ENCODE peak calls at places on chromosome 19, in nine cellular contexts. Q is GM23248; H is CD8-positive, alpha-beta T cell; V is cardiac muscle cell; N is HCT116; Z is stomach; L is RWPE2; I is Karpas-422; C is psoas muscle. S is an unnamed sample.

GRCh38 chr19:43564800-43565199 is 10.5 kb downstream of the XRCC1 start:
- DNase-seq in Q (no peak), I (no peak), H (no peak), Z (no peak), L (no peak), C (no peak), N (no peak), V (no peak), S (no peak)

GRCh38 chr19:19627442-19627715 is 641 bp downstream of the LPAR2 start:
- DNase-seq in V (no peak), H (peak; percentile 55), C (no peak), Q (no peak), Z (no peak), N (no peak), L (no peak), I (no peak), S (no peak)

GRCh38 chr19:8224394-8225145 is 15.4 kb downstream of the CERS4 start:
- DNase-seq in L (no peak), C (peak; percentile 68), H (no peak), I (no peak), Z (no peak), V (peak; percentile 30), Q (peak; percentile 44), N (no peak), S (no peak)

GRCh38 chr19:49224856-49225255 is 67.3 kb downstream of the TRPM4 start:
- DNase-seq in I (peak; percentile 83), Q (peak; percentile 79), Z (peak; percentile 71), V (peak; percentile 67), H (no peak), N (peak; percentile 61), L (peak; percentile 71), C (peak; percentile 37), S (no peak)

GRCh38 chr19:1131718-1132552 is 28.1 kb downstream of the GPX4 start:
- DNase-seq in I (peak; percentile 90), N (no peak), C (peak; percentile 89), Z (peak; percentile 92), L (no peak), Q (peak; percentile 99), H (peak; percentile 86), V (peak; percentile 94), S (peak; percentile 79)

GRCh38 chr19:41373993-41374392 is 2.3 kb upstream of the TMEM91 start:
- DNase-seq in N (no peak), V (peak; percentile 97), Z (peak; percentile 88), Q (peak; percentile 85), H (no peak), L (no peak), I (no peak), C (peak; percentile 83), S (peak; percentile 97)

GRCh38 chr19:2810141-2811091 is 9.3 kb upstream of the ZNF554 start:
- DNase-seq in I (no peak), N (no peak), H (no peak), C (no peak), Q (no peak), Z (no peak), L (peak; percentile 47), V (no peak), S (no peak)

GRCh38 chr19:2618611-2619010 is 83.9 kb downstream of the GNG7 start:
- DNase-seq in C (peak; percentile 60), Q (peak; percentile 75), I (peak; percentile 65), N (peak; percentile 62), H (peak; percentile 78), L (no peak), Z (peak; percentile 59), V (peak; percentile 59), S (no peak)

GRCh38 chr19:18339703-18340102 is 695 bp upstream of the PGPEP1 start:
- DNase-seq in Z (no peak), L (no peak), H (no peak), C (no peak), I (no peak), Q (peak; percentile 46), N (no peak), V (no peak), S (no peak)

GRCh38 chr19:54418030-54418929 is 3.0 kb downstream of the TTYH1 start:
- DNase-seq in L (no peak), H (no peak), C (no peak), V (peak; percentile 73), Z (no peak), N (no peak), I (no peak), Q (peak; percentile 52), S (no peak)

GRCh38 chr19:30895946-30896345 is 453.3 kb downstream of the TSHZ3 start:
- DNase-seq in Z (no peak), L (no peak), N (no peak), I (no peak), H (no peak), Q (no peak), V (no peak), C (no peak), S (no peak)

GRCh38 chr19:19540707-19541515 is 2.8 kb downstream of the CILP2 start:
- DNase-seq in L (peak; percentile 90), Q (peak; percentile 65), I (peak; percentile 91), C (no peak), H (peak; percentile 79), V (peak; percentile 35), N (peak; percentile 93), Z (peak; percentile 68), S (no peak)

GRCh38 chr19:5803752-5804515 is 933 bp upstream of the NRTN start:
- DNase-seq in C (peak; percentile 82), H (peak; percentile 92), N (peak; percentile 78), I (peak; percentile 98), L (peak; percentile 80), Q (peak; percentile 89), Z (peak; percentile 95), V (peak; percentile 91), S (peak; percentile 85)

GRCh38 chr19:46745521-46746280 is at the start of gene FKRP:
- DNase-seq in H (no peak), N (no peak), Q (peak; percentile 54), V (no peak), C (no peak), L (peak; percentile 61), Z (peak; percentile 32), I (peak; percentile 61), S (peak; percentile 45)

GRCh38 chr19:401836-402535 is 7.0 kb downstream of the C2CD4C start:
- DNase-seq in N (no peak), Q (peak; percentile 24), I (no peak), L (peak; percentile 33), V (no peak), Z (no peak), H (no peak), C (no peak), S (peak; percentile 25)

DNA sequence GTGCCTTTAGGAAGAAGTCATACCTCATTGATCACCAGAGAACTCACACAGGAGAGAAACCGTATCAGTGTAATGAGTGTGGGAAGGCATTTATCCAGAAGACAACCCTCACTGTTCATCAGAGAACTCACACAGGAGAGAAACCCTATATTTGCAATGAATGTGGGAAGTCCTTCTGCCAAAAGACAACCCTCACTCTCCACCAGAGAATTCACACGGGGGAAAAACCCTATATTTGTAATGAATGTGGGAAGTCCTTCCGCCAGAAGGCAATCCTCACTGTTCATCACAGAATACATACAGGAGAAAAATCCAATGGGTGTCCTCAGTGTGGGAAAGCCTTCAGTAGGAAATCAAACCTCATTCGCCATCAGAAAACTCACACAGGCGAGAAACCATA is 21.9 kb downstream of the ZNF382 start:
- DNase-seq in L (no peak), I (no peak), Q (no peak), H (no peak), C (no peak), V (no peak), N (no peak), Z (no peak), S (no peak)
- H3K9me3 ChIP-seq in L (peaks cover 22% of the 10 kb centered on the region), I (peaks cover 35% of the 10 kb centered on the region), Q (peaks cover 3% of the 10 kb centered on the region), H (peaks cover 60% of the 10 kb centered on the region), C (peaks cover 82% of the 10 kb centered on the region), V (peaks cover 17% of the 10 kb centered on the region), N (peaks cover 21% of the 10 kb centered on the region), Z (peaks cover 91% of the 10 kb centered on the region), S (peaks cover 52% of the 10 kb centered on the region)

DNA sequence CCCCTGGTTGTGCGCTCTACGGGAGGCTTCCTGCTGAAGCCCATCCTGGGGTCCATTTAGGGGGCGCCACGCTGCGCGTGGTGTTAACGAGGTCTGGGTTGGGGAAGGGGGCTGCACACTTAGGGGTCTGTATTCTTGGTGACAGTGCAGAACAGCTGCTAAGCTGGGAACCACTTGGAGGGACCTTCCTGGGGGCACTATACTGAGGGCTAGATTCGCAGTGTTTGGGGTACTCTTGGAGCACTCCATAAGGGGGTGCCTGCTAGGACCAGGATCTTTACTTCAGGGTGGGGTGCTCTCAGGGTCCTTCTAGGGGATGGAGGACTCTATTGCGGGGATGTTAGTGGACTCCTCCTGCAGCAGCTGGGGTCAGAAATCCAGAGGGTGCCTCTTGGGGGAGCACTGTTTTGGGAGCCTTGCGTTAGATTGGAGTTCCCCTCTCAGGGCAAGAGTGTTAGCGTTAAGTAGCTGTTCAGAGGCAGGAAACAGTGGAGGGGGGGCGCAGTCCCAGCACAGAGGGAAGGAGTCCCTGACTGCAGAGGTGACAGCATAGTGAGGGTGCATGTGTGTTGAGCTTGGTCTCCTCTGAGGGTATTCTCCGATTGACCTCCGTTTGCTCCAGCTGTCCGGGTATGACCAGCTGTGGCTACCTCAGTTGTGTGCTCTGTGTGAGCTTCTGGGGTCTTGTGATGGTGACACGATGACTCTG is 1.1 kb downstream of the PDE4A start:
- DNase-seq in C (no peak), I (no peak), V (no peak), Z (no peak), L (no peak), Q (no peak), H (peak; percentile 54), N (no peak), S (no peak)
- H3K4me1 ChIP-seq in C (peaks cover 18% of the 10 kb centered on the region), I (peaks cover 47% of the 10 kb centered on the region), V (peaks cover 15% of the 10 kb centered on the region), Z (peaks cover 77% of the 10 kb centered on the region), L (peaks cover 10% of the 10 kb centered on the region), Q (peaks cover 7% of the 10 kb centered on the region), H (peaks cover 70% of the 10 kb centered on the region), N (peaks cover 77% of the 10 kb centered on the region), S (peaks cover 15% of the 10 kb centered on the region)

GRCh38 chr19:51931921-51932320 is 4.6 kb downstream of the ZNF613 start:
- DNase-seq in Z (no peak), H (no peak), Q (no peak), N (no peak), C (no peak), I (no peak), L (no peak), V (no peak), S (no peak)

GRCh38 chr19:51927859-51928258 is 587 bp downstream of the ZNF613 start:
- DNase-seq in I (no peak), Q (no peak), V (no peak), C (no peak), L (no peak), Z (no peak), N (no peak), H (no peak), S (no peak)

GRCh38 chr19:51921949-51922348 is 5.3 kb upstream of the ZNF613 start:
- DNase-seq in Z (no peak), V (no peak), Q (no peak), H (no peak), N (no peak), I (no peak), L (no peak), C (no peak), S (no peak)

GRCh38 chr19:51926426-51926783 is 867 bp upstream of the ZNF613 start:
- DNase-seq in Z (no peak), I (no peak), L (no peak), V (no peak), H (no peak), N (no peak), C (no peak), Q (no peak), S (no peak)

GRCh38 chr19:51926784-51927741 is at the start of gene ZNF613:
- DNase-seq in L (peak; percentile 81), Z (peak; percentile 89), V (peak; percentile 97), C (peak; percentile 86), N (peak; percentile 94), I (peak; percentile 97), H (peak; percentile 85), Q (peak; percentile 96), S (peak; percentile 88)
- H3K9me3 ChIP-seq in L (peaks cover 11% of the 10 kb centered on the region), Z (peaks cover 21% of the 10 kb centered on the region), V (peaks cover 4% of the 10 kb centered on the region), C (peaks cover 53% of the 10 kb centered on the region), N (peaks cover 10% of the 10 kb centered on the region), I (peaks cover 54% of the 10 kb centered on the region), H (peaks cover 15% of the 10 kb centered on the region), Q (no peaks in the 10 kb centered on the region), S (peaks cover 12% of the 10 kb centered on the region)

GRCh38 chr19:34269081-34269480 is 14.7 kb downstream of the GARRE1 start:
- DNase-seq in N (no peak), Q (no peak), L (no peak), V (no peak), Z (no peak), H (no peak), I (peak; percentile 47), C (no peak), S (no peak)
- H3K4me1 ChIP-seq in N (peaks cover 26% of the 10 kb centered on the region), Q (peaks cover 38% of the 10 kb centered on the region), L (peaks cover 27% of the 10 kb centered on the region), V (peaks cover 28% of the 10 kb centered on the region), Z (peaks cover 40% of the 10 kb centered on the region), H (peaks cover 63% of the 10 kb centered on the region), I (peaks cover 57% of the 10 kb centered on the region), C (peaks cover 63% of the 10 kb centered on the region), S (peaks cover 11% of the 10 kb centered on the region)